ENCODE peak calls at places on chromosomes 11 and 22, in seven cellular contexts. S is upper lobe of left lung, A is A549, Y is Peyer's patch, V is thyroid gland, T is transverse colon, D is prostate gland. G is an unnamed sample.
A peak's percentile ranks its signal among the peaks of the same experiment; 100 is the strongest.

GRCh38 chr11:64759722-64760719 is at the start of gene PYGM:
- DNase-seq in Y (peak; percentile 47), S (peak; percentile 85), T (no peak), D (no peak), V (peak; percentile 97), A (no peak), G (peak; percentile 51)

GRCh38 chr11:112801286-112802088 is 159.7 kb upstream of the NCAM1 start:
- DNase-seq in S (no peak), V (no peak), A (no peak), D (no peak), Y (no peak), T (no peak), G (no peak)

GRCh38 chr22:46136539-46137217 is 13.6 kb upstream of the PPARA start:
- DNase-seq in D (no peak), Y (no peak), T (no peak), S (peak; percentile 69), A (no peak), V (no peak), G (no peak)

GRCh38 chr22:17119481-17120202 is 1.5 kb downstream of the TMEM121B start:
- DNase-seq in D (no peak), Y (no peak), S (peak; percentile 87), A (peak; percentile 59), V (no peak), T (peak; percentile 44), G (peak; percentile 53)

GRCh38 chr11:86644291-86644690 is 28.1 kb downstream of the ME3 start:
- DNase-seq in D (no peak), T (no peak), Y (no peak), V (no peak), A (no peak), S (no peak), G (no peak)

GRCh38 chr22:27063381-27063780 is 406.0 kb downstream of the MIAT start:
- DNase-seq in Y (no peak), S (no peak), V (no peak), T (no peak), A (no peak), D (no peak), G (no peak)

GRCh38 chr11:60866911-60867870 is at the start of gene ZP1:
- DNase-seq in Y (peak; percentile 36), T (no peak), V (peak; percentile 79), S (peak; percentile 65), A (no peak), D (peak; percentile 34), G (no peak)

GRCh38 chr11:88146106-88146505 is 29.1 kb downstream of the RAB38 start:
- DNase-seq in V (no peak), S (no peak), T (no peak), A (no peak), D (no peak), Y (no peak), G (no peak)

GRCh38 chr11:122044086-122044485 is 71.9 kb downstream of the BLID start:
- DNase-seq in Y (no peak), T (no peak), V (no peak), D (no peak), A (no peak), S (no peak), G (no peak)

GRCh38 chr11:2140411-2141400 is 1.5 kb upstream of the IGF2 start:
- DNase-seq in D (no peak), T (no peak), Y (no peak), V (no peak), S (peak; percentile 77), A (no peak), G (no peak)

GRCh38 chr11:44899959-44900358 is 50.7 kb downstream of the TP53I11 start:
- DNase-seq in S (no peak), D (no peak), T (peak; percentile 21), A (peak; percentile 73), V (no peak), Y (no peak), G (no peak)

GRCh38 chr22:25488244-25489020 is 76.0 kb upstream of the GRK3 start:
- DNase-seq in Y (peak; percentile 68), S (no peak), T (peak; percentile 41), D (peak; percentile 27), A (peak; percentile 71), V (peak; percentile 96), G (peak; percentile 86)

GRCh38 chr11:122399375-122399774 is 256.1 kb upstream of the UBASH3B start:
- DNase-seq in A (no peak), D (no peak), V (peak; percentile 22), S (no peak), T (no peak), Y (no peak), G (no peak)

GRCh38 chr11:60363542-60364525 is 14.5 kb upstream of the MS4A7 start:
- DNase-seq in D (peak; percentile 56), S (no peak), V (peak; percentile 34), T (peak; percentile 76), Y (peak; percentile 91), A (peak; percentile 53), G (peak; percentile 73)

GRCh38 chr22:19052941-19053551 is 69.2 kb downstream of the DGCR2 start:
- DNase-seq in Y (peak; percentile 17), S (no peak), V (no peak), T (no peak), A (no peak), D (no peak), G (no peak)

GRCh38 chr22:19886605-19887250 is 32.1 kb upstream of the GNB1L start:
- DNase-seq in D (no peak), V (no peak), S (no peak), A (no peak), Y (peak; percentile 69), T (no peak), G (no peak)

GRCh38 chr11:14650064-14650463 is 6.5 kb downstream of the PDE3B start:
- DNase-seq in A (no peak), S (no peak), Y (no peak), T (no peak), V (no peak), D (no peak), G (no peak)

GRCh38 chr22:30004101-30004500 is 76.2 kb upstream of the HORMAD2 start:
- DNase-seq in A (no peak), T (no peak), S (no peak), Y (no peak), D (no peak), V (no peak), G (no peak)

GRCh38 chr22:44668190-44668885 is 33.7 kb upstream of the PRR5 start:
- DNase-seq in Y (no peak), T (no peak), D (no peak), A (no peak), V (peak; percentile 32), S (peak; percentile 90), G (no peak)

GRCh38 chr11:47980093-47980906 is at the start of gene PTPRJ:
- DNase-seq in V (peak; percentile 82), D (peak; percentile 66), Y (peak; percentile 77), S (peak; percentile 93), T (peak; percentile 63), A (peak; percentile 65), G (peak; percentile 61)

GRCh38 chr11:66969584-66970205 is 5.4 kb upstream of the C11orf86 start:
- DNase-seq in S (no peak), Y (no peak), V (no peak), D (no peak), T (no peak), A (no peak), G (no peak)

GRCh38 chr11:88410056-88410455 is 72.5 kb upstream of the CTSC start:
- DNase-seq in D (no peak), S (no peak), T (no peak), A (no peak), V (no peak), Y (no peak), G (no peak)

GRCh38 chr11:96969251-96969650 is 579.4 kb downstream of the JRKL start:
- DNase-seq in S (no peak), A (no peak), V (no peak), Y (no peak), T (no peak), D (no peak), G (no peak)

GRCh38 chr11:115425816-115426215 is 78.4 kb downstream of the CADM1 start:
- DNase-seq in A (no peak), T (no peak), S (no peak), Y (no peak), V (no peak), D (no peak), G (no peak)

GRCh38 chr22:19497245-19497644 is 17.5 kb downstream of the CDC45 start:
- DNase-seq in Y (no peak), A (no peak), S (no peak), T (no peak), V (peak; percentile 11), D (no peak), G (no peak)

DNA sequence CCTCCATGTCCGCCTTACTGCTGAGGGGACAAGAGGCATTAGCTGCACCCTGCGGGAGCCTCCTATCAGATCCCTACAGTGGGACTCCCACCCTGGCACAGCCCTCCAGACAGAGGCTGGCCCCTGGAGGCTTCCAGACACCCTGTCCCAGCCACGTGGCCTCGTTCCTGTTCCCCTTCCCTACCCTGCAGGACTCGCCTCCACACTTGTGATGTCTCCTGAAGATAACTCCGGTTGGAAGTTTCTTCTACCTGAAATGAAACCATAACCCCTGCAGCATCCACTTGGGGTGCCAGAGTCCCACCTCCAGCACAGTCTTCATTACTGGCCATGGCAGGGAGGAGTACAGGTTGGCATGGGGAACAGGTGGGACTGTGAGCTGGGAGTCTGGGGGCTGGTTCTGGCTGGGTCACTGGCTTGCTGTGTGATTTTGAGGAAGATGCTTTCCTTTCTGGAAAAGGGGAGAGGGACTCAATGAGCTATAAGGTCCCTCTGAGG is 4.9 kb upstream of the SH3BP1 start:
- DNase-seq in T (no peak), V (no peak), D (no peak), Y (peak; percentile 60), S (no peak), A (no peak), G (no peak)
- H3K4me3 ChIP-seq in T (no peak overlapping the region), V (no peak overlapping the region), D (no peak overlapping the region), Y (no peak overlapping the region), S (no peak overlapping the region), A (no peak overlapping the region), G (no peak overlapping the region)

GRCh38 chr11:34052036-34052607 is 591 bp downstream of the CAPRIN1 start:
- DNase-seq in S (peak; percentile 99), A (peak; percentile 91), D (peak; percentile 90), V (peak; percentile 93), T (peak; percentile 93), Y (peak; percentile 96), G (peak; percentile 88)
- TF ChIP-seq POLR2A in S (no peak), A (peak; percentile 56), D (peak; percentile 60), V (no peak), T (no peak), Y (peak; percentile 41), G (no peak)

GRCh38 chr11:69636870-69637600 is 3.9 kb upstream of the CCND1 start:
- DNase-seq in A (no peak), V (no peak), Y (no peak), S (peak; percentile 82), T (no peak), D (no peak), G (no peak)
- H3K4me3 ChIP-seq in A (no peak overlapping the region), V (peak overlapping the region; percentile 17), Y (no peak overlapping the region), S (peak overlapping the region; percentile 42), T (peak overlapping the region; percentile 26), D (peak overlapping the region; percentile 15), G (no peak overlapping the region)

DNA sequence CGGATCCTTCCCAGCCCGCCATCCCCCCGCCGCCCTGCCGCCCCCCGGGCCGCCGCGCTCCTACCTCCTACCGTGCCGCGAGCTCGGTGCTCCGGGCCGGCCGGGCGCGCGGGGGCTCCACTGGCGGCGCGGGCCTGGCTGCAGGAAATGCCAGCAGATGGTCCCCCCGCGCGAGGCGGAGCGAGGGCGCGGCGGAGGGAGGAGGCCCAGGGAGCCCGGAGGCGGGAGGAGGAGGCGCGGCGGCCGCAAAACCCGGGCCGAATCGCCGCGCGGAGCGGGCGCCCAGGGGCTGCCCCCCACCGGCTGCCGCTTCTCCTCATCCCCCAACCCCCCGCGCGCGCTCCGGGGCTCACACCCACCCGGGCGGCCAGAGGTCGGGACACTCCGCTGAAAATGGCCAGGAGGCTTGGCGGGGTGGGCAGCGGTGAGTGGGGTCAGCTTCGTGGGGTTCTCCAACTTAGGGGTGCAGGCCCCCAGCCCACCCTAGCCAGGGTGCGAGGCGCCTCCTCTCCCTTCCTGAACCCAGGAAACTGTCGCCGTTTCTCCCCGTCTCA is at the start of gene OSBPL5:
- DNase-seq in A (peak; percentile 22), T (peak; percentile 82), S (peak; percentile 95), Y (peak; percentile 77), V (peak; percentile 75), D (peak; percentile 68), G (peak; percentile 85)
- TF ChIP-seq POLR2A in A (peak; percentile 37), T (no peak), S (no peak), Y (no peak), V (no peak), D (peak; percentile 66), G (peak; percentile 23)

G was measured in body of pancreas.